ENCODE peak calls at places on chromosomes 3 and 15, in nine cellular contexts. P is HL-60; Y is GM23248; T is cardiac muscle cell; W is A549; H is breast epithelium; M is CD8-positive, alpha-beta T cell; Q is esophagus muscularis mucosa; X is substantia nigra. C is an unnamed sample.

GRCh38 chr15:51888593-51889195 is 59.2 kb downstream of the TMOD3 start:
- DNase-seq in P (no peak), Y (peak; percentile 64), T (peak; percentile 44), W (peak; percentile 51), H (no peak), M (no peak), Q (no peak), X (no peak), C (no peak)

GRCh38 chr3:123678108-123678511 is 93.3 kb upstream of the HACD2 start:
- DNase-seq in P (no peak), Y (peak; percentile 85), T (peak; percentile 75), W (no peak), H (no peak), M (no peak), Q (no peak), X (no peak), C (no peak)

GRCh38 chr15:57319226-57319918 is 56.9 kb upstream of the CGNL1 start:
- DNase-seq in P (no peak), Y (no peak), T (no peak), W (no peak), H (no peak), M (no peak), Q (no peak), X (no peak), C (no peak)

GRCh38 chr3:112628038-112628437 is 12.9 kb downstream of the CCDC80 start:
- DNase-seq in P (no peak), Y (no peak), T (peak; percentile 1), W (no peak), H (no peak), M (no peak), Q (no peak), X (no peak), C (no peak)

GRCh38 chr3:187005827-187006481 is 75.6 kb downstream of the ST6GAL1 start:
- DNase-seq in P (no peak), Y (no peak), T (no peak), W (no peak), H (no peak), M (no peak), Q (no peak), X (no peak), C (no peak)

GRCh38 chr3:5757213-5757804 is 569.8 kb downstream of the EDEM1 start:
- DNase-seq in P (no peak), Y (no peak), T (no peak), W (no peak), H (no peak), M (no peak), Q (no peak), X (no peak), C (no peak)

GRCh38 chr3:132231633-132232032 is 85.6 kb upstream of the ACP3 start:
- DNase-seq in P (peak; percentile 14), Y (peak; percentile 83), T (peak; percentile 64), W (peak; percentile 33), H (no peak), M (no peak), Q (no peak), X (no peak), C (no peak)

GRCh38 chr3:113589971-113590370 is 57.6 kb downstream of the SIDT1 start:
- DNase-seq in P (no peak), Y (no peak), T (no peak), W (no peak), H (no peak), M (no peak), Q (no peak), X (no peak), C (no peak)

GRCh38 chr3:80734483-80734882 is 966.7 kb upstream of the ROBO1 start:
- DNase-seq in P (no peak), Y (no peak), T (no peak), W (no peak), H (no peak), M (no peak), Q (no peak), X (no peak), C (no peak)

GRCh38 chr3:59180006-59180405 is 130.2 kb upstream of the CFAP20DC start:
- DNase-seq in P (no peak), Y (no peak), T (no peak), W (no peak), H (no peak), M (no peak), Q (no peak), X (no peak), C (no peak)

GRCh38 chr15:75801859-75802593 is 41.2 kb upstream of the UBE2Q2 start:
- DNase-seq in P (peak; percentile 54), Y (peak; percentile 86), T (peak; percentile 77), W (peak; percentile 73), H (peak; percentile 55), M (peak; percentile 53), Q (no peak), X (peak; percentile 18), C (peak; percentile 56)

GRCh38 chr3:160330111-160330510 is 68.9 kb downstream of the IFT80 start:
- DNase-seq in P (no peak), Y (no peak), T (peak; percentile 22), W (no peak), H (no peak), M (no peak), Q (no peak), X (no peak), C (no peak)

GRCh38 chr3:21894459-21895083 is 143.6 kb upstream of the ZNF385D start:
- DNase-seq in P (no peak), Y (peak; percentile 64), T (peak; percentile 49), W (peak; percentile 5), H (no peak), M (no peak), Q (no peak), X (no peak), C (no peak)

GRCh38 chr15:48806151-48806550 is 4.7 kb downstream of the CEP152 start:
- DNase-seq in P (no peak), Y (peak; percentile 54), T (peak; percentile 56), W (no peak), H (no peak), M (no peak), Q (no peak), X (no peak), C (no peak)

GRCh38 chr3:21893250-21893649 is 142.2 kb upstream of the ZNF385D start:
- DNase-seq in P (no peak), Y (peak; percentile 50), T (peak; percentile 31), W (no peak), H (no peak), M (no peak), Q (no peak), X (no peak), C (no peak)

GRCh38 chr3:53114011-53114400 is 16.2 kb downstream of the RFT1 start:
- DNase-seq in P (peak; percentile 56), Y (peak; percentile 86), T (peak; percentile 83), W (peak; percentile 68), H (peak; percentile 73), M (peak; percentile 69), Q (peak; percentile 96), X (peak; percentile 68), C (peak; percentile 54)

GRCh38 chr3:141659821-141660597 is 78.1 kb upstream of the RNF7 start:
- DNase-seq in P (no peak), Y (peak; percentile 88), T (peak; percentile 60), W (peak; percentile 26), H (peak; percentile 35), M (no peak), Q (no peak), X (peak; percentile 51), C (no peak)

GRCh38 chr15:44882499-44882968 is 74.0 kb upstream of the TERB2 start:
- DNase-seq in P (no peak), Y (no peak), T (no peak), W (no peak), H (no peak), M (no peak), Q (no peak), X (no peak), C (no peak)

GRCh38 chr3:51997935-51998596 is 2.4 kb upstream of the RPL29 start:
- DNase-seq in P (no peak), Y (no peak), T (no peak), W (no peak), H (no peak), M (no peak), Q (no peak), X (no peak), C (no peak)

GRCh38 chr15:74497584-74497983 is 36.6 kb upstream of the UBL7 start:
- DNase-seq in P (no peak), Y (no peak), T (no peak), W (no peak), H (peak; percentile 26), M (no peak), Q (no peak), X (no peak), C (no peak)
- H3K27ac ChIP-seq in P (no peak overlapping the region), Y (no peak overlapping the region), T (no peak overlapping the region), W (no peak overlapping the region), H (no peak overlapping the region), M (no peak overlapping the region), Q (no peak overlapping the region), X (no peak overlapping the region), C (no peak overlapping the region)

DNA sequence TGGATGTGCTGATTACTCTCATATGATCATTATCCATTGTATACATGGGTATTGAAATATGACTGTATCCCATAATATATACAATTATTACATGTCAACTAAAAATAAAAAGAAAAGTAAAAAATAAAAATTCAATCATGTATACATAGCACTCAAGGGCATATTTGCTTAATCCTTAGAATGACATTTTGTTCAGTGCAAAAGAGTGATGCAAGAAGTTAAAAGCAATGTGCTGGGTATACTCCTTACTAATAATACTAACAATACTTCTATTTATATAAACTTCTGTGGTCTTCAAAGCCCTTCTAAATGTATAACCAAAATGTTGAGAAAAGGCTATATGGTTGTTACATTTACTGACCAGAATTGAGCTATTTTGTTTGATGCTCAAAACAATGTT is 23.2 kb upstream of the TM4SF1 start:
- DNase-seq in P (no peak), Y (no peak), T (no peak), W (no peak), H (no peak), M (no peak), Q (no peak), X (no peak), C (no peak)
- H3K27ac ChIP-seq in P (no peak overlapping the region), Y (no peak overlapping the region), T (no peak overlapping the region), W (peak overlapping the region; percentile 60), H (no peak overlapping the region), M (no peak overlapping the region), Q (no peak overlapping the region), X (no peak overlapping the region), C (peak overlapping the region; percentile 99)

DNA sequence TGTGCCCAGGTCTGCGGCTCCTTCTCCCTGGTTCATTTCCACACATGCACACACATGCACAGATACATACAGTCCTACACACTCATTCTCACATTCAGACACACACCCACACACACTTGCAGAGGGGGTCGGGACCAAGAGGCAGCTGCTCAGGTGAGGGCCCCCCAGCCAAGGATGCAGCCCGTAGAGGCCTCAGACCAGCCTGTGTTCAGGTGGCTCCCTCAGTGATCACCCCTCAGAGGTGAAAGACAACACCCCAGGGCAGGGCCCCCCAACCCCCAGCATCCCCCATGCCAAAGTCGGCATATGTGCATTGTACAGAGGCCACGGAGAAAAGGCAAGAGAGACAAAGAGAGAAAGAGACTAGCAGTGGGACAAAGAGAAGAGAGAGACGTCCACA is 5.9 kb upstream of the CORO2B start:
- DNase-seq in P (no peak), Y (no peak), T (no peak), W (no peak), H (no peak), M (no peak), Q (no peak), X (no peak), C (no peak)
- H3K27ac ChIP-seq in P (no peak overlapping the region), Y (no peak overlapping the region), T (no peak overlapping the region), W (no peak overlapping the region), H (no peak overlapping the region), M (no peak overlapping the region), Q (no peak overlapping the region), X (no peak overlapping the region), C (no peak overlapping the region)

DNA sequence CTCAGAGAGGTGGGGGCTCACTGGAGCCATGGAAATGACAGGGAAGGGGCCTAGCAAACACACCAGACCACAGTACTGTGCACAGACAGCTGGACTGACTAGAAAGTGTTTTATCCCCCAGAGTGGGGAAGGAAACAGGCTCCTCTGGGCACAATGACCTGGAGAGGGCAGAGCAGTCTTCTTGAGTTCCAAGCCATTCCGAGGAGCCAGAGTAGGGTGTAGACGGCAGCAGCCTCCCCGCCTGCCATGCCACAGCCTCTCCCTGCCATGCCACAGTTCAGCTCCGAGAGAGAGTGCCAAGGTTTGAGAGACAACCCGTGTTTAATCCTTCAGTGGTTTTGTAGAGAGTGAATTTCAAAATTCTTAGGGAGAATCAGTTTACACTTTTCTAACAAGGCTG is 3.0 kb downstream of the PODXL2 start:
- DNase-seq in P (no peak), Y (no peak), T (no peak), W (no peak), H (no peak), M (no peak), Q (no peak), X (no peak), C (no peak)
- H3K27ac ChIP-seq in P (no peak overlapping the region), Y (no peak overlapping the region), T (no peak overlapping the region), W (no peak overlapping the region), H (no peak overlapping the region), M (no peak overlapping the region), Q (no peak overlapping the region), X (no peak overlapping the region), C (no peak overlapping the region)